ENCODE peak calls at places on chromosomes 3 and 15, in seven cellular contexts. One of them, this sample, is unnamed. For H3K4me1, the result is how much of the 10 kb centered on the place peaks cover.

GRCh38 chr3:17089314-17089700 is 204.6 kb downstream of the PLCL2 start:
- DNase-seq in HCT116: no peak
- DNase-seq in spleen: no peak
- DNase-seq in stomach: no peak
- DNase-seq in sigmoid colon: no peak
- DNase-seq in suprapubic skin: no peak
- DNase-seq in vagina: no peak
- DNase-seq in this sample: no peak

GRCh38 chr3:131975047-131975446 is 59.8 kb downstream of the CPNE4 start:
- DNase-seq in suprapubic skin: no peak
- DNase-seq in spleen: no peak
- DNase-seq in stomach: no peak
- DNase-seq in HCT116: no peak
- DNase-seq in sigmoid colon: no peak
- DNase-seq in vagina: no peak
- DNase-seq in this sample: no peak

GRCh38 chr15:25093455-25094029 is 138.8 kb downstream of the SNRPN start:
- DNase-seq in suprapubic skin: no peak
- DNase-seq in sigmoid colon: no peak
- DNase-seq in spleen: no peak
- DNase-seq in HCT116: no peak
- DNase-seq in stomach: no peak
- DNase-seq in vagina: peak
- DNase-seq in this sample: no peak

GRCh38 chr15:84653584-84653909 is 536 bp downstream of the WDR73 start:
- DNase-seq in stomach: no peak
- DNase-seq in HCT116: no peak
- DNase-seq in vagina: no peak
- DNase-seq in spleen: no peak
- DNase-seq in sigmoid colon: no peak
- DNase-seq in suprapubic skin: no peak
- DNase-seq in this sample: no peak

GRCh38 chr3:45819543-45819942 is 22.4 kb downstream of the LZTFL1 start:
- DNase-seq in HCT116: no peak
- DNase-seq in stomach: no peak
- DNase-seq in vagina: no peak
- DNase-seq in spleen: no peak
- DNase-seq in sigmoid colon: no peak
- DNase-seq in suprapubic skin: no peak
- DNase-seq in this sample: no peak

GRCh38 chr15:70159397-70160009 is 61.8 kb upstream of the TLE3 start:
- DNase-seq in vagina: no peak
- DNase-seq in sigmoid colon: no peak
- DNase-seq in spleen: no peak
- DNase-seq in stomach: peak
- DNase-seq in HCT116: no peak
- DNase-seq in suprapubic skin: no peak
- DNase-seq in this sample: no peak

GRCh38 chr15:37109151-37109912 is 9.0 kb upstream of the MEIS2 start:
- DNase-seq in spleen: no peak
- DNase-seq in HCT116: no peak
- DNase-seq in vagina: no peak
- DNase-seq in suprapubic skin: no peak
- DNase-seq in stomach: no peak
- DNase-seq in sigmoid colon: peak
- DNase-seq in this sample: no peak

GRCh38 chr3:188411750-188412149 is 257.8 kb downstream of the LPP start:
- DNase-seq in spleen: no peak
- DNase-seq in sigmoid colon: no peak
- DNase-seq in stomach: no peak
- DNase-seq in suprapubic skin: no peak
- DNase-seq in vagina: no peak
- DNase-seq in HCT116: no peak
- DNase-seq in this sample: no peak

GRCh38 chr3:178538065-178538464 is 1.8 kb downstream of the KCNMB2 start:
- DNase-seq in stomach: no peak
- DNase-seq in vagina: no peak
- DNase-seq in spleen: no peak
- DNase-seq in suprapubic skin: no peak
- DNase-seq in HCT116: no peak
- DNase-seq in sigmoid colon: no peak
- DNase-seq in this sample: no peak

GRCh38 chr3:52021869-52022268 is 26.2 kb upstream of the RPL29 start:
- DNase-seq in sigmoid colon: no peak
- DNase-seq in HCT116: no peak
- DNase-seq in vagina: no peak
- DNase-seq in suprapubic skin: no peak
- DNase-seq in spleen: no peak
- DNase-seq in stomach: no peak
- DNase-seq in this sample: no peak

GRCh38 chr3:61559108-61559731 is 2.2 kb upstream of the PTPRG start:
- DNase-seq in spleen: no peak
- DNase-seq in suprapubic skin: no peak
- DNase-seq in vagina: peak
- DNase-seq in HCT116: no peak
- DNase-seq in sigmoid colon: no peak
- DNase-seq in stomach: no peak
- DNase-seq in this sample: no peak

GRCh38 chr3:81451140-81451539 is 310.3 kb downstream of the GBE1 start:
- DNase-seq in sigmoid colon: no peak
- DNase-seq in stomach: no peak
- DNase-seq in HCT116: no peak
- DNase-seq in vagina: no peak
- DNase-seq in spleen: no peak
- DNase-seq in suprapubic skin: no peak
- DNase-seq in this sample: no peak

GRCh38 chr3:85007195-85008094 is 48.7 kb downstream of the CADM2 start:
- DNase-seq in sigmoid colon: no peak
- DNase-seq in HCT116: no peak
- DNase-seq in spleen: no peak
- DNase-seq in suprapubic skin: no peak
- DNase-seq in vagina: no peak
- DNase-seq in stomach: no peak
- DNase-seq in this sample: no peak

GRCh38 chr15:64459382-64459781 is 996 bp upstream of the ZNF609 start:
- DNase-seq in sigmoid colon: no peak
- DNase-seq in suprapubic skin: no peak
- DNase-seq in spleen: no peak
- DNase-seq in HCT116: no peak
- DNase-seq in vagina: no peak
- DNase-seq in stomach: no peak
- DNase-seq in this sample: no peak

GRCh38 chr3:127687228-127687737 is 14.5 kb downstream of the ABTB1 start:
- DNase-seq in stomach: no peak
- DNase-seq in spleen: no peak
- DNase-seq in vagina: no peak
- DNase-seq in suprapubic skin: no peak
- DNase-seq in HCT116: no peak
- DNase-seq in sigmoid colon: no peak
- DNase-seq in this sample: no peak

GRCh38 chr3:191417457-191417729 is 43.6 kb upstream of the PYDC2 start:
- DNase-seq in vagina: no peak
- DNase-seq in suprapubic skin: no peak
- DNase-seq in HCT116: no peak
- DNase-seq in sigmoid colon: no peak
- DNase-seq in spleen: no peak
- DNase-seq in stomach: no peak
- DNase-seq in this sample: no peak

DNA sequence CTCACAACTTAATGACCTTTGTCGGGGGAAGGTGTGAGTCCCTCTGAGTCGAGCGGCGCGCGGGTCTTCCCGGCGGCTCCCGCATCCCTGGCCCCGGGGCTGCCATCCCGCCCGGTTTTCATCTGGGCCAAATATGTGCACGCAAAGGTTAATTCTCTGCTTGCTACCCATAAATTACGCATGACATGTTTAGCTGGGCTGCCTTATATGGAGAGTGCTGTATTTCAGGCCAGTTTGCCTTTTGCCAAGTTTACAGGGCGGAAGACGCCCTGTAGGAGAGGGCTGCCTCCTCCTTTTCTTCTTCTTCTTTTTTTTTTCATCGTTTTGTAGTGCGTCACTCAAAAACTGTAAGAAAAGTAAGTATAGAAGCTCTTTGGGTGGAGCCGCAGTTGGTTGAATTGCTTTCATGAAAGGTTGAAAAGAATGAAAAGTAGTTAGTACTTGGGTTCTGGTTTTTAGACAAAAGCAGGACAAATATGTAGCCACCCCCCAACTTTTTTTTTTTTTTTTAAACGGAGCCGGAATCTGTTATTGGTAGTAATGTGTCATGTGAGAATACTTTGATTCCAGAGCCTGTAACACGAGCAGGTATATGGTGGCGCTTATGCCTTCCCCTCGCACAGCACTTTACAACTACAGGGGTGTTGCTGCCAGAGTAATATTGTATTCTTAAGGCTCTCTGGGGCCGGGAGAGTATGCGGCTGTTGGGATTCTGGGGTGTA is 855 bp downstream of the MBNL1 start:
- DNase-seq in spleen: peak
- DNase-seq in stomach: peak
- DNase-seq in vagina: peak
- DNase-seq in sigmoid colon: peak
- DNase-seq in suprapubic skin: peak
- DNase-seq in HCT116: no peak
- DNase-seq in this sample: peak
- H3K4me1 ChIP-seq in spleen: half or more
- H3K4me1 ChIP-seq in stomach: under half
- H3K4me1 ChIP-seq in vagina: half or more
- H3K4me1 ChIP-seq in sigmoid colon: under half
- H3K4me1 ChIP-seq in suprapubic skin: half or more
- H3K4me1 ChIP-seq in HCT116: half or more
- H3K4me1 ChIP-seq in this sample: under half

DNA sequence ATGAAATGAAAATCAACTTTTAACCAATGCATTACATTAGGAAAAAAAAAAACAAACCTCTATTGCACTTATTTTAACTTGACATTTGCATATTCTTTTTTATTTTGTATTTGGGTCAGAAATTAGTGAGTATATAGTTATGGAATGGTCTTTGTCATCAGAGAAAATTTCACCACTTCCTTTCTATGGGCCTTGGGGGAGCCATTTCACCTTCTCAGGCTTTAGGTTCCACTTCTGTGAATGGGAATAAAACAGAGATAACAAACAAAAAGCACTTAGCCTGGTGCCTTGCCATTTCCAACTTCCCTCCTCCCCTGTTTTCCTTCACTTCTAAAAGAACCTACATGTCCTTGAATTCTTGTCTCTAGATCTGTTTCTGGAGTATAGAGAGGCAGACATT is 168.0 kb upstream of the STT3B start:
- DNase-seq in suprapubic skin: no peak
- DNase-seq in spleen: no peak
- DNase-seq in sigmoid colon: no peak
- DNase-seq in vagina: no peak
- DNase-seq in stomach: no peak
- DNase-seq in HCT116: no peak
- DNase-seq in this sample: no peak
- TF ChIP-seq POLR2AphosphoS5 in suprapubic skin: no peak
- TF ChIP-seq POLR2AphosphoS5 in spleen: no peak
- TF ChIP-seq POLR2AphosphoS5 in sigmoid colon: no peak
- TF ChIP-seq POLR2AphosphoS5 in vagina: no peak
- TF ChIP-seq POLR2AphosphoS5 in stomach: no peak
- TF ChIP-seq POLR2AphosphoS5 in HCT116: no peak
- TF ChIP-seq POLR2AphosphoS5 in this sample: no peak

GRCh38 chr15:41934843-41935242 is 37.5 kb downstream of the EHD4 start:
- DNase-seq in vagina: no peak
- DNase-seq in stomach: peak
- DNase-seq in suprapubic skin: no peak
- DNase-seq in sigmoid colon: peak
- DNase-seq in spleen: peak
- DNase-seq in HCT116: no peak
- DNase-seq in this sample: peak
- H3K27ac ChIP-seq in vagina: peak
- H3K27ac ChIP-seq in stomach: peak
- H3K27ac ChIP-seq in suprapubic skin: peak
- H3K27ac ChIP-seq in sigmoid colon: peak
- H3K27ac ChIP-seq in spleen: peak
- H3K27ac ChIP-seq in HCT116: no peak
- H3K27ac ChIP-seq in this sample: peak

DNA sequence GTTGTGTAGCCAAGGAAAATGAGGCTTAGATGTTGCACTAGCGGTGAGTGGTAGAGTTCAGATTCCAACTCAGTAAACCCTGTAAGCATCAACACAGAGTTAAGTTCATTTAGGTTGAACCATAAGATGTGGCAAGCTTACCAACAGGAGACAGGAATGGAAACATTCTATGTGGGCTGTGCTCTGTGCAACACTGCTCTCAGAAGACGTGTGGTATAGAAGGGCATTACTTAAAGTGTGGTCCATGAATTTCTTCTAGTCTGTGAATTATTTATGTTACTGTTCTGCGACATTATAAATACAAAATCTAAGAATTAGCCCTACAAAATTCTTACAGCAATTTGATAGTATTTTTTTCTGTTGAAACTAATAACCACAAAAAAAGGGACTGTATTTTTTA is 213.3 kb downstream of the GRM7 start:
- DNase-seq in suprapubic skin: no peak
- DNase-seq in spleen: no peak
- DNase-seq in vagina: no peak
- DNase-seq in HCT116: no peak
- DNase-seq in sigmoid colon: no peak
- DNase-seq in stomach: no peak
- DNase-seq in this sample: no peak
- H3K4me1 ChIP-seq in suprapubic skin: under half
- H3K4me1 ChIP-seq in spleen: under half
- H3K4me1 ChIP-seq in vagina: under half
- H3K4me1 ChIP-seq in HCT116: under half
- H3K4me1 ChIP-seq in sigmoid colon: under half
- H3K4me1 ChIP-seq in stomach: under half
- H3K4me1 ChIP-seq in this sample: under half

GRCh38 chr15:78292219-78292618 is 7.2 kb downstream of the SKIC8 start:
- DNase-seq in vagina: no peak
- DNase-seq in sigmoid colon: no peak
- DNase-seq in HCT116: no peak
- DNase-seq in stomach: no peak
- DNase-seq in spleen: no peak
- DNase-seq in suprapubic skin: no peak
- DNase-seq in this sample: no peak

GRCh38 chr15:78291052-78291451 is 8.4 kb downstream of the SKIC8 start:
- DNase-seq in sigmoid colon: no peak
- DNase-seq in spleen: no peak
- DNase-seq in HCT116: no peak
- DNase-seq in vagina: no peak
- DNase-seq in stomach: no peak
- DNase-seq in suprapubic skin: no peak
- DNase-seq in this sample: no peak

GRCh38 chr15:78290222-78290621 is 9.2 kb downstream of the SKIC8 start:
- DNase-seq in spleen: no peak
- DNase-seq in stomach: no peak
- DNase-seq in suprapubic skin: no peak
- DNase-seq in sigmoid colon: no peak
- DNase-seq in vagina: no peak
- DNase-seq in HCT116: no peak
- DNase-seq in this sample: no peak

GRCh38 chr15:78291698-78292097 is 7.7 kb downstream of the SKIC8 start:
- DNase-seq in stomach: peak
- DNase-seq in suprapubic skin: no peak
- DNase-seq in vagina: no peak
- DNase-seq in sigmoid colon: no peak
- DNase-seq in spleen: no peak
- DNase-seq in HCT116: no peak
- DNase-seq in this sample: no peak
- TF ChIP-seq POLR2AphosphoS5 in stomach: no peak
- TF ChIP-seq POLR2AphosphoS5 in suprapubic skin: no peak
- TF ChIP-seq POLR2AphosphoS5 in vagina: no peak
- TF ChIP-seq POLR2AphosphoS5 in sigmoid colon: no peak
- TF ChIP-seq POLR2AphosphoS5 in spleen: no peak
- TF ChIP-seq POLR2AphosphoS5 in HCT116: no peak
- TF ChIP-seq POLR2AphosphoS5 in this sample: no peak